ENCODE peak calls at places on chromosomes 7 and 10, in five cellular contexts. One of them, this sample, is unnamed.

GRCh38 chr10:17244712-17245365 is 16.8 kb downstream of the VIM start:
- DNase-seq in effector CD4-positive, alpha-beta T cell: no peak
- DNase-seq in MV-4-11: no peak
- DNase-seq in NCI-H1105: no peak
- DNase-seq in stimulated activated CD8-positive, alpha-beta memory T cell treated with anti-CD3 and anti-CD28 coated beads, Interleukin-15, amount 100 ng/mL, for 1 hour: no peak
- DNase-seq in this sample: no peak

GRCh38 chr7:117555260-117555659 is 75.4 kb downstream of the CFTR start:
- DNase-seq in NCI-H1105: no peak
- DNase-seq in effector CD4-positive, alpha-beta T cell: no peak
- DNase-seq in stimulated activated CD8-positive, alpha-beta memory T cell treated with anti-CD3 and anti-CD28 coated beads, Interleukin-15, amount 100 ng/mL, for 1 hour: no peak
- DNase-seq in MV-4-11: no peak
- DNase-seq in this sample: no peak

GRCh38 chr10:118832242-118832651 is 77.5 kb upstream of the CACUL1 start:
- DNase-seq in effector CD4-positive, alpha-beta T cell: no peak
- DNase-seq in NCI-H1105: no peak
- DNase-seq in stimulated activated CD8-positive, alpha-beta memory T cell treated with anti-CD3 and anti-CD28 coated beads, Interleukin-15, amount 100 ng/mL, for 1 hour: no peak
- DNase-seq in MV-4-11: peak
- DNase-seq in this sample: no peak

GRCh38 chr7:135380351-135380750 is 129.6 kb downstream of the CNOT4 start:
- DNase-seq in stimulated activated CD8-positive, alpha-beta memory T cell treated with anti-CD3 and anti-CD28 coated beads, Interleukin-15, amount 100 ng/mL, for 1 hour: no peak
- DNase-seq in NCI-H1105: no peak
- DNase-seq in MV-4-11: no peak
- DNase-seq in effector CD4-positive, alpha-beta T cell: no peak
- DNase-seq in this sample: no peak

GRCh38 chr10:129730993-129731325 is 233.1 kb downstream of the EBF3 start:
- DNase-seq in effector CD4-positive, alpha-beta T cell: no peak
- DNase-seq in NCI-H1105: no peak
- DNase-seq in stimulated activated CD8-positive, alpha-beta memory T cell treated with anti-CD3 and anti-CD28 coated beads, Interleukin-15, amount 100 ng/mL, for 1 hour: no peak
- DNase-seq in MV-4-11: no peak
- DNase-seq in this sample: no peak

GRCh38 chr7:79495544-79496272 is 42.2 kb upstream of the MAGI2 start:
- DNase-seq in NCI-H1105: no peak
- DNase-seq in effector CD4-positive, alpha-beta T cell: no peak
- DNase-seq in stimulated activated CD8-positive, alpha-beta memory T cell treated with anti-CD3 and anti-CD28 coated beads, Interleukin-15, amount 100 ng/mL, for 1 hour: no peak
- DNase-seq in MV-4-11: no peak
- DNase-seq in this sample: no peak

GRCh38 chr10:47456096-47456485 is 27.8 kb downstream of the ANXA8 start:
- DNase-seq in effector CD4-positive, alpha-beta T cell: no peak
- DNase-seq in NCI-H1105: no peak
- DNase-seq in MV-4-11: no peak
- DNase-seq in stimulated activated CD8-positive, alpha-beta memory T cell treated with anti-CD3 and anti-CD28 coated beads, Interleukin-15, amount 100 ng/mL, for 1 hour: no peak
- DNase-seq in this sample: no peak

GRCh38 chr7:28096713-28097112 is 83.9 kb downstream of the JAZF1 start:
- DNase-seq in MV-4-11: peak
- DNase-seq in stimulated activated CD8-positive, alpha-beta memory T cell treated with anti-CD3 and anti-CD28 coated beads, Interleukin-15, amount 100 ng/mL, for 1 hour: peak
- DNase-seq in effector CD4-positive, alpha-beta T cell: peak
- DNase-seq in NCI-H1105: peak
- DNase-seq in this sample: peak

GRCh38 chr10:124053971-124054370 is 39.4 kb downstream of the CHST15 start:
- DNase-seq in NCI-H1105: no peak
- DNase-seq in effector CD4-positive, alpha-beta T cell: no peak
- DNase-seq in MV-4-11: no peak
- DNase-seq in stimulated activated CD8-positive, alpha-beta memory T cell treated with anti-CD3 and anti-CD28 coated beads, Interleukin-15, amount 100 ng/mL, for 1 hour: no peak
- DNase-seq in this sample: no peak

GRCh38 chr10:127163632-127164031 is 32.8 kb downstream of the INSYN2A start:
- DNase-seq in MV-4-11: no peak
- DNase-seq in effector CD4-positive, alpha-beta T cell: no peak
- DNase-seq in stimulated activated CD8-positive, alpha-beta memory T cell treated with anti-CD3 and anti-CD28 coated beads, Interleukin-15, amount 100 ng/mL, for 1 hour: no peak
- DNase-seq in NCI-H1105: no peak
- DNase-seq in this sample: no peak

GRCh38 chr10:119313645-119314044 is 106.3 kb downstream of the GRK5 start:
- DNase-seq in MV-4-11: peak
- DNase-seq in effector CD4-positive, alpha-beta T cell: no peak
- DNase-seq in NCI-H1105: no peak
- DNase-seq in stimulated activated CD8-positive, alpha-beta memory T cell treated with anti-CD3 and anti-CD28 coated beads, Interleukin-15, amount 100 ng/mL, for 1 hour: peak
- DNase-seq in this sample: no peak

GRCh38 chr7:157355784-157356511 is 19.1 kb downstream of the DNAJB6 start:
- DNase-seq in stimulated activated CD8-positive, alpha-beta memory T cell treated with anti-CD3 and anti-CD28 coated beads, Interleukin-15, amount 100 ng/mL, for 1 hour: no peak
- DNase-seq in MV-4-11: no peak
- DNase-seq in effector CD4-positive, alpha-beta T cell: no peak
- DNase-seq in NCI-H1105: no peak
- DNase-seq in this sample: no peak

GRCh38 chr7:140201393-140201792 is 24.6 kb upstream of the KDM7A start:
- DNase-seq in effector CD4-positive, alpha-beta T cell: no peak
- DNase-seq in MV-4-11: no peak
- DNase-seq in NCI-H1105: no peak
- DNase-seq in stimulated activated CD8-positive, alpha-beta memory T cell treated with anti-CD3 and anti-CD28 coated beads, Interleukin-15, amount 100 ng/mL, for 1 hour: no peak
- DNase-seq in this sample: no peak

GRCh38 chr7:44395067-44395466 is 69.7 kb upstream of the CAMK2B start:
- DNase-seq in effector CD4-positive, alpha-beta T cell: no peak
- DNase-seq in stimulated activated CD8-positive, alpha-beta memory T cell treated with anti-CD3 and anti-CD28 coated beads, Interleukin-15, amount 100 ng/mL, for 1 hour: no peak
- DNase-seq in MV-4-11: no peak
- DNase-seq in NCI-H1105: peak
- DNase-seq in this sample: no peak

GRCh38 chr10:43373461-43373860 is 2.0 kb downstream of the FXYD4 start:
- DNase-seq in NCI-H1105: no peak
- DNase-seq in effector CD4-positive, alpha-beta T cell: no peak
- DNase-seq in MV-4-11: no peak
- DNase-seq in stimulated activated CD8-positive, alpha-beta memory T cell treated with anti-CD3 and anti-CD28 coated beads, Interleukin-15, amount 100 ng/mL, for 1 hour: no peak
- DNase-seq in this sample: no peak

GRCh38 chr7:31096198-31096881 is 44.2 kb downstream of the ADCYAP1R1 start:
- DNase-seq in effector CD4-positive, alpha-beta T cell: no peak
- DNase-seq in MV-4-11: no peak
- DNase-seq in NCI-H1105: no peak
- DNase-seq in stimulated activated CD8-positive, alpha-beta memory T cell treated with anti-CD3 and anti-CD28 coated beads, Interleukin-15, amount 100 ng/mL, for 1 hour: no peak
- DNase-seq in this sample: no peak

GRCh38 chr7:33719059-33719581 is 186.2 kb upstream of the BMPER start:
- DNase-seq in effector CD4-positive, alpha-beta T cell: no peak
- DNase-seq in stimulated activated CD8-positive, alpha-beta memory T cell treated with anti-CD3 and anti-CD28 coated beads, Interleukin-15, amount 100 ng/mL, for 1 hour: no peak
- DNase-seq in NCI-H1105: no peak
- DNase-seq in MV-4-11: no peak
- DNase-seq in this sample: no peak

GRCh38 chr10:12513775-12514663 is 164.7 kb downstream of the CAMK1D start:
- DNase-seq in NCI-H1105: no peak
- DNase-seq in stimulated activated CD8-positive, alpha-beta memory T cell treated with anti-CD3 and anti-CD28 coated beads, Interleukin-15, amount 100 ng/mL, for 1 hour: no peak
- DNase-seq in MV-4-11: no peak
- DNase-seq in effector CD4-positive, alpha-beta T cell: no peak
- DNase-seq in this sample: no peak

GRCh38 chr7:90669492-90669891 is 73.4 kb downstream of the CDK14 start:
- DNase-seq in effector CD4-positive, alpha-beta T cell: no peak
- DNase-seq in stimulated activated CD8-positive, alpha-beta memory T cell treated with anti-CD3 and anti-CD28 coated beads, Interleukin-15, amount 100 ng/mL, for 1 hour: no peak
- DNase-seq in MV-4-11: no peak
- DNase-seq in NCI-H1105: no peak
- DNase-seq in this sample: no peak

GRCh38 chr7:4825081-4825480 is 36.7 kb downstream of the PAPOLB start:
- DNase-seq in NCI-H1105: no peak
- DNase-seq in stimulated activated CD8-positive, alpha-beta memory T cell treated with anti-CD3 and anti-CD28 coated beads, Interleukin-15, amount 100 ng/mL, for 1 hour: no peak
- DNase-seq in effector CD4-positive, alpha-beta T cell: no peak
- DNase-seq in MV-4-11: no peak
- DNase-seq in this sample: no peak

GRCh38 chr10:72477463-72477862 is 122.7 kb upstream of the DNAJB12 start:
- DNase-seq in MV-4-11: no peak
- DNase-seq in NCI-H1105: no peak
- DNase-seq in effector CD4-positive, alpha-beta T cell: no peak
- DNase-seq in stimulated activated CD8-positive, alpha-beta memory T cell treated with anti-CD3 and anti-CD28 coated beads, Interleukin-15, amount 100 ng/mL, for 1 hour: no peak
- DNase-seq in this sample: no peak

GRCh38 chr7:106279425-106280182 is 5.2 kb downstream of the NAMPT start:
- DNase-seq in NCI-H1105: no peak
- DNase-seq in MV-4-11: no peak
- DNase-seq in effector CD4-positive, alpha-beta T cell: no peak
- DNase-seq in stimulated activated CD8-positive, alpha-beta memory T cell treated with anti-CD3 and anti-CD28 coated beads, Interleukin-15, amount 100 ng/mL, for 1 hour: no peak
- DNase-seq in this sample: no peak

GRCh38 chr7:141097430-141097829 is 23.6 kb downstream of the TMEM178B start:
- DNase-seq in MV-4-11: no peak
- DNase-seq in NCI-H1105: no peak
- DNase-seq in stimulated activated CD8-positive, alpha-beta memory T cell treated with anti-CD3 and anti-CD28 coated beads, Interleukin-15, amount 100 ng/mL, for 1 hour: no peak
- DNase-seq in effector CD4-positive, alpha-beta T cell: no peak
- DNase-seq in this sample: no peak

GRCh38 chr7:90383879-90384278 is 19.4 kb upstream of the CLDN12 start:
- DNase-seq in MV-4-11: no peak
- DNase-seq in effector CD4-positive, alpha-beta T cell: no peak
- DNase-seq in stimulated activated CD8-positive, alpha-beta memory T cell treated with anti-CD3 and anti-CD28 coated beads, Interleukin-15, amount 100 ng/mL, for 1 hour: no peak
- DNase-seq in NCI-H1105: no peak
- DNase-seq in this sample: no peak

GRCh38 chr7:94912085-94912484 is 4.7 kb downstream of the PPP1R9A start:
- DNase-seq in stimulated activated CD8-positive, alpha-beta memory T cell treated with anti-CD3 and anti-CD28 coated beads, Interleukin-15, amount 100 ng/mL, for 1 hour: no peak
- DNase-seq in NCI-H1105: no peak
- DNase-seq in effector CD4-positive, alpha-beta T cell: no peak
- DNase-seq in MV-4-11: no peak
- DNase-seq in this sample: no peak

GRCh38 chr7:66176914-66177313 is 28.2 kb upstream of the TPST1 start:
- DNase-seq in NCI-H1105: no peak
- DNase-seq in MV-4-11: no peak
- DNase-seq in effector CD4-positive, alpha-beta T cell: no peak
- DNase-seq in stimulated activated CD8-positive, alpha-beta memory T cell treated with anti-CD3 and anti-CD28 coated beads, Interleukin-15, amount 100 ng/mL, for 1 hour: no peak
- DNase-seq in this sample: no peak

GRCh38 chr10:3749597-3750351 is 35.2 kb downstream of the KLF6 start:
- DNase-seq in MV-4-11: peak
- DNase-seq in stimulated activated CD8-positive, alpha-beta memory T cell treated with anti-CD3 and anti-CD28 coated beads, Interleukin-15, amount 100 ng/mL, for 1 hour: no peak
- DNase-seq in effector CD4-positive, alpha-beta T cell: no peak
- DNase-seq in NCI-H1105: no peak
- DNase-seq in this sample: no peak